ENCODE peak calls at places on chromosomes 11 and 22, in four cellular contexts. J is neural crest cell; X is HCT116; H is activated gamma-delta T cell treated with anti-CD3 and anti-CD28 coated beads, Interleukin-2, amount 50 U/mL, for 16 hours. Y is an unnamed sample.

GRCh38 chr11:13310443-13310842 is 32.9 kb downstream of the BMAL1 start:
- DNase-seq in H (no peak), X (no peak), J (no peak), Y (no peak)

GRCh38 chr11:20584093-20584774 is 15.2 kb upstream of the SLC6A5 start:
- DNase-seq in H (no peak), X (no peak), J (no peak), Y (no peak)

GRCh38 chr11:27518522-27518921 is 12.0 kb upstream of the LIN7C start:
- DNase-seq in J (no peak), X (no peak), H (no peak), Y (no peak)

GRCh38 chr11:3088806-3089205 is 31.6 kb upstream of the CARS1 start:
- DNase-seq in X (no peak), H (no peak), J (no peak), Y (no peak)

GRCh38 chr11:109251230-109251629 is 170.8 kb upstream of the C11orf87 start:
- DNase-seq in J (no peak), X (no peak), H (no peak), Y (no peak)

GRCh38 chr11:128193633-128194032 is 393.7 kb downstream of the ETS1 start:
- DNase-seq in H (no peak), J (no peak), X (no peak), Y (no peak)

GRCh38 chr11:11344045-11344444 is 9.0 kb downstream of the CSNK2A3 start:
- DNase-seq in J (no peak), X (no peak), H (no peak), Y (no peak)

GRCh38 chr22:36143066-36143815 is 17.3 kb downstream of the APOL3 start:
- DNase-seq in X (no peak), J (no peak), H (no peak), Y (no peak)

GRCh38 chr22:35353318-35353717 is 27.6 kb upstream of the HMOX1 start:
- DNase-seq in J (no peak), H (no peak), X (no peak), Y (no peak)

GRCh38 chr11:13238879-13239514 is 38.6 kb upstream of the BMAL1 start:
- DNase-seq in H (peak), X (peak), J (peak), Y (no peak)

Y was measured in GM04504.